ENCODE peak calls at places on chromosome 9, in seven cellular contexts. T is fibroblast of villous mesenchyme; R is T-cell; C is stimulated activated CD8-positive, alpha-beta memory T cell treated with anti-CD3 and anti-CD28 coated beads, Interleukin-7, amount 100 ng/mL, for 1 hour; K is H4; D is activated naive CD4-positive, alpha-beta T cell treated with anti-CD3 and anti-CD28 coated beads, Interleukin-2, amount 10 ng/mL, durations not matched to agents 7 days and 5 days; E is head of caudate nucleus. O is an unnamed sample.

GRCh38 chr9:15155826-15156225 is 151.2 kb downstream of the TTC39B start:
- DNase-seq in C (no peak), D (no peak), T (no peak), R (no peak), E (no peak), K (no peak), O (no peak)

GRCh38 chr9:93111371-93112115 is 15.5 kb downstream of the CARD19 start:
- DNase-seq in E (no peak), D (no peak), C (no peak), R (no peak), K (peak; percentile 77), T (no peak), O (no peak)

GRCh38 chr9:111992523-111992922 is 95.9 kb downstream of the UGCG start:
- DNase-seq in K (no peak), C (no peak), T (peak; percentile 49), D (peak; percentile 25), E (no peak), R (no peak), O (no peak)

GRCh38 chr9:70746760-70747159 is 332.3 kb upstream of the KLF9 start:
- DNase-seq in R (no peak), T (peak; percentile 50), E (no peak), D (no peak), C (no peak), K (no peak), O (no peak)

GRCh38 chr9:134663084-134663483 is 21.5 kb downstream of the COL5A1 start:
- DNase-seq in T (no peak), C (no peak), E (no peak), D (no peak), K (no peak), R (no peak), O (no peak)

GRCh38 chr9:79577969-79578723 is 6.4 kb downstream of the TLE4 start:
- DNase-seq in K (peak; percentile 62), T (no peak), C (no peak), R (no peak), E (no peak), D (no peak), O (no peak)

GRCh38 chr9:20331095-20331685 is 291.1 kb downstream of the MLLT3 start:
- DNase-seq in E (no peak), C (no peak), D (no peak), K (no peak), R (no peak), T (no peak), O (no peak)

GRCh38 chr9:129052592-129052991 is 16.2 kb downstream of the MIGA2 start:
- DNase-seq in T (no peak), D (no peak), C (no peak), K (no peak), R (no peak), E (no peak), O (no peak)

GRCh38 chr9:127244609-127245601 is 19.7 kb upstream of the GARNL3 start:
- DNase-seq in E (peak; percentile 97), D (peak; percentile 98), C (peak; percentile 87), T (peak; percentile 92), K (no peak), R (peak; percentile 94), O (no peak)

GRCh38 chr9:123525957-123526356 is 170.0 kb downstream of the CRB2 start:
- DNase-seq in E (no peak), C (no peak), T (no peak), K (no peak), D (no peak), R (no peak), O (no peak)

GRCh38 chr9:121709798-121710197 is 58.4 kb downstream of the DAB2IP start:
- DNase-seq in C (no peak), E (no peak), R (no peak), D (no peak), K (no peak), T (no peak), O (no peak)